ENCODE peak calls at places on chromosomes 11 and 22, in seven cellular contexts. P is effector CD4-positive, alpha-beta T cell; J is stimulated activated CD4-positive, alpha-beta T cell treated with anti-CD3 and anti-CD28 coated beads, Interleukin-2, amount 100 ng/mL, for 24 hours; Q is fibroblast of lung; B is activated T-helper 9 cell treated with anti-CD3 and anti-CD28 coated beads, Interleukin-2, amount 50 U/mL, for 16 hours; R is T follicular helper cell; O is BE2C. D is an unnamed sample.
A peak's percentile ranks its signal among the peaks of the same experiment; 100 is the strongest.

GRCh38 chr11:34512810-34513673 is 552 bp downstream of the ELF5 start:
- DNase-seq in P (peak; percentile 8), J (peak; percentile 67), Q (peak; percentile 52), B (peak; percentile 16), R (peak; percentile 12), O (peak; percentile 36), D (no peak)

GRCh38 chr11:45473491-45473890 is 187.3 kb upstream of the SYT13 start:
- DNase-seq in P (no peak), J (no peak), Q (no peak), B (no peak), R (no peak), O (no peak), D (peak; percentile 31)

GRCh38 chr11:123430736-123431356 is 777 bp downstream of the GRAMD1B start:
- DNase-seq in P (peak; percentile 21), J (peak; percentile 67), Q (peak; percentile 12), B (peak; percentile 37), R (peak; percentile 33), O (peak; percentile 47), D (peak; percentile 7)

GRCh38 chr22:27358096-27358870 is 443.3 kb downstream of the MN1 start:
- DNase-seq in P (no peak), J (no peak), Q (no peak), B (no peak), R (no peak), O (no peak), D (no peak)

GRCh38 chr22:20402960-20403778 is 9.2 kb downstream of the ZNF74 start:
- DNase-seq in P (no peak), J (no peak), Q (no peak), B (no peak), R (no peak), O (no peak), D (no peak)

GRCh38 chr22:17201285-17201945 is 17.8 kb downstream of the ADA2 start:
- DNase-seq in P (no peak), J (no peak), Q (peak; percentile 47), B (no peak), R (no peak), O (no peak), D (no peak)

GRCh38 chr22:32737811-32738210 is 63.7 kb upstream of the TIMP3 start:
- DNase-seq in P (no peak), J (no peak), Q (peak; percentile 24), B (no peak), R (no peak), O (no peak), D (no peak)

GRCh38 chr22:31173386-31174145 is 13.6 kb downstream of the RNF185 start:
- DNase-seq in P (no peak), J (no peak), Q (peak; percentile 81), B (no peak), R (no peak), O (no peak), D (no peak)

GRCh38 chr11:87739766-87740165 is 435.5 kb downstream of the RAB38 start:
- DNase-seq in P (no peak), J (no peak), Q (no peak), B (no peak), R (no peak), O (no peak), D (no peak)

GRCh38 chr11:73269353-73270088 is 2.6 kb upstream of the P2RY6 start:
- DNase-seq in P (no peak), J (no peak), Q (no peak), B (no peak), R (no peak), O (no peak), D (no peak)

GRCh38 chr22:49328630-49329405 is 498.9 kb downstream of the BRD1 start:
- DNase-seq in P (no peak), J (no peak), Q (no peak), B (no peak), R (no peak), O (no peak), D (no peak)

GRCh38 chr11:134866981-134867675 is 455.1 kb upstream of the B3GAT1 start:
- DNase-seq in P (no peak), J (no peak), Q (no peak), B (no peak), R (no peak), O (no peak), D (no peak)

GRCh38 chr22:41447435-41448188 is 1.0 kb upstream of the TOB2 start:
- DNase-seq in P (peak; percentile 50), J (peak; percentile 69), Q (peak; percentile 63), B (peak; percentile 37), R (peak; percentile 54), O (peak; percentile 85), D (peak; percentile 61)

GRCh38 chr22:26330971-26331625 is 98.0 kb upstream of the ASPHD2 start:
- DNase-seq in P (peak; percentile 39), J (peak; percentile 66), Q (peak; percentile 26), B (peak; percentile 15), R (peak; percentile 33), O (peak; percentile 65), D (no peak)

GRCh38 chr11:16924826-16925494 is 89.3 kb downstream of the PLEKHA7 start:
- DNase-seq in P (no peak), J (peak; percentile 17), Q (peak; percentile 65), B (no peak), R (no peak), O (no peak), D (no peak)

GRCh38 chr11:72223615-72224586 is 666 bp upstream of the INPPL1 start:
- DNase-seq in P (peak; percentile 37), J (peak; percentile 73), Q (peak; percentile 67), B (peak; percentile 47), R (peak; percentile 30), O (peak; percentile 74), D (no peak)

GRCh38 chr11:118610773-118611432 is 3.5 kb downstream of the PHLDB1 start:
- DNase-seq in P (peak; percentile 84), J (peak; percentile 89), Q (peak; percentile 65), B (peak; percentile 84), R (peak; percentile 74), O (no peak), D (no peak)

GRCh38 chr11:5197538-5197937 is 2.9 kb downstream of the OR51V1 start:
- DNase-seq in P (no peak), J (no peak), Q (peak; percentile 2), B (no peak), R (no peak), O (no peak), D (no peak)

GRCh38 chr22:47625013-47625385 is 862.5 kb downstream of the TBC1D22A start:
- DNase-seq in P (no peak), J (no peak), Q (no peak), B (no peak), R (no peak), O (no peak), D (no peak)

GRCh38 chr11:85826096-85826855 is 15.3 kb upstream of the SYTL2 start:
- DNase-seq in P (no peak), J (peak; percentile 29), Q (peak; percentile 44), B (no peak), R (no peak), O (peak; percentile 56), D (no peak)

GRCh38 chr22:36746571-36746970 is 29.3 kb downstream of the IFT27 start:
- DNase-seq in P (no peak), J (no peak), Q (no peak), B (no peak), R (no peak), O (peak; percentile 2), D (no peak)

GRCh38 chr11:18650859-18651557 is 16.9 kb upstream of the SPTY2D1 start:
- DNase-seq in P (peak; percentile 10), J (peak; percentile 34), Q (peak; percentile 82), B (no peak), R (peak; percentile 9), O (peak; percentile 23), D (peak; percentile 17)

GRCh38 chr22:37801946-37802309 is 5.8 kb upstream of the GCAT start:
- DNase-seq in P (no peak), J (no peak), Q (no peak), B (no peak), R (no peak), O (no peak), D (no peak)

GRCh38 chr11:40877981-40878380 is 581.5 kb downstream of the LRRC4C start:
- DNase-seq in P (no peak), J (no peak), Q (no peak), B (no peak), R (no peak), O (no peak), D (no peak)

GRCh38 chr11:126415128-126415527 is 59.6 kb downstream of the ST3GAL4 start:
- DNase-seq in P (no peak), J (no peak), Q (peak; percentile 96), B (no peak), R (no peak), O (no peak), D (no peak)

GRCh38 chr11:118565062-118565461 is 669 bp downstream of the IFT46 start:
- DNase-seq in P (no peak), J (no peak), Q (peak; percentile 34), B (no peak), R (no peak), O (no peak), D (peak; percentile 22)

GRCh38 chr11:14904745-14905103 is 12.7 kb upstream of the CYP2R1 start:
- DNase-seq in P (peak; percentile 82), J (peak; percentile 90), Q (peak; percentile 75), B (peak; percentile 80), R (peak; percentile 68), O (no peak), D (no peak)

GRCh38 chr11:85123752-85124231 is 503.4 kb downstream of the DLG2 start:
- DNase-seq in P (no peak), J (no peak), Q (no peak), B (no peak), R (no peak), O (no peak), D (no peak)

GRCh38 chr11:29321293-29322132 is 695.3 kb downstream of the KCNA4 start:
- DNase-seq in P (no peak), J (no peak), Q (peak; percentile 49), B (no peak), R (no peak), O (no peak), D (no peak)

GRCh38 chr11:31437742-31438435 is 68.2 kb downstream of the DNAJC24 start:
- DNase-seq in P (no peak), J (no peak), Q (peak; percentile 18), B (no peak), R (no peak), O (no peak), D (no peak)

D was measured in NCI-H446 treated with DMSO at 0.1 percent for 48 hours.